ENCODE peak calls at places on chromosome 19, in ten cellular contexts. A is CD4-positive, alpha-beta memory T cell; M is uterus; R is upper lobe of right lung; Q is CD8-positive, alpha-beta memory T cell; J is adipocyte; G is lung; K is ascending aorta; S is fibroblast of lung; H is testis. X is an unnamed sample. For H3K9me3, the result is how much of the 10 kb centered on the place peaks cover.

GRCh38 chr19:1944916-1945561 is 4.1 kb downstream of the CSNK1G2 start:
- DNase-seq in Q (no peak), H (no peak), M (no peak), G (no peak), J (no peak), K (no peak), R (peak), S (no peak), A (no peak), X (no peak)

GRCh38 chr19:43498233-43498830 is 6.2 kb downstream of the PHLDB3 start:
- DNase-seq in J (no peak), A (no peak), Q (no peak), G (no peak), S (no peak), K (no peak), M (no peak), H (no peak), R (no peak), X (no peak)

GRCh38 chr19:45752639-45753038 is 16.4 kb downstream of the SIX5 start:
- DNase-seq in A (no peak), S (no peak), J (no peak), Q (no peak), G (no peak), R (no peak), K (no peak), H (no peak), M (no peak), X (no peak)

GRCh38 chr19:15421726-15422260 is 3.0 kb upstream of the AKAP8L start:
- DNase-seq in H (no peak), J (no peak), G (peak), M (no peak), K (no peak), S (peak), R (no peak), Q (no peak), A (no peak), X (no peak)

GRCh38 chr19:3604987-3605343 is 1.7 kb downstream of the TBXA2R start:
- DNase-seq in R (no peak), H (no peak), A (peak), M (no peak), G (no peak), S (no peak), J (no peak), K (no peak), Q (peak), X (no peak)

GRCh38 chr19:19527371-19527656 is 1.4 kb upstream of the YJEFN3 start:
- DNase-seq in Q (no peak), R (no peak), K (no peak), J (no peak), H (no peak), S (no peak), M (no peak), G (no peak), A (no peak), X (no peak)

GRCh38 chr19:1833540-1833939 is 14.7 kb downstream of the REXO1 start:
- DNase-seq in J (no peak), K (no peak), A (no peak), G (no peak), R (no peak), Q (no peak), M (no peak), H (peak), S (no peak), X (no peak)

GRCh38 chr19:38691938-38692457 is 44.5 kb downstream of the ACTN4 start:
- DNase-seq in A (no peak), G (peak), H (no peak), M (peak), K (peak), Q (no peak), S (peak), R (no peak), J (peak), X (no peak)

GRCh38 chr19:19232231-19232630 is 20.5 kb downstream of the NCAN start:
- DNase-seq in H (no peak), R (no peak), A (no peak), J (no peak), M (no peak), K (no peak), S (no peak), G (no peak), Q (no peak), X (no peak)

GRCh38 chr19:55048446-55048845 is 10.4 kb upstream of the GP6 start:
- DNase-seq in R (no peak), J (no peak), H (no peak), S (no peak), G (no peak), A (no peak), M (no peak), K (no peak), Q (no peak), X (no peak)

GRCh38 chr19:18340990-18341868 is 831 bp downstream of the PGPEP1 start:
- DNase-seq in G (peak), A (peak), H (peak), Q (peak), R (peak), M (peak), K (peak), S (no peak), J (peak), X (peak)

GRCh38 chr19:33815410-33816340 is 19.0 kb downstream of the KCTD15 start:
- DNase-seq in S (peak), R (peak), G (no peak), J (peak), Q (no peak), K (no peak), M (no peak), A (no peak), H (no peak), X (no peak)

GRCh38 chr19:30362156-30362754 is 9.9 kb upstream of the ZNF536 start:
- DNase-seq in Q (no peak), S (no peak), K (no peak), H (no peak), J (no peak), R (no peak), A (no peak), G (no peak), M (no peak), X (no peak)

GRCh38 chr19:41959056-41960053 is at the start of gene RABAC1:
- DNase-seq in G (peak), S (peak), Q (peak), J (peak), A (peak), H (peak), R (peak), K (peak), M (peak), X (peak)

GRCh38 chr19:10692673-10693264 is 8.5 kb upstream of the QTRT1 start:
- DNase-seq in K (no peak), R (no peak), M (no peak), G (no peak), A (no peak), H (no peak), S (no peak), Q (no peak), J (no peak), X (no peak)

GRCh38 chr19:50878851-50879250 is 5.6 kb downstream of the KLK2 start:
- DNase-seq in A (no peak), J (no peak), G (no peak), R (no peak), Q (no peak), S (no peak), K (no peak), M (no peak), H (no peak), X (no peak)

GRCh38 chr19:1496714-1497577 is 6.0 kb downstream of the REEP6 start:
- DNase-seq in A (no peak), H (peak), J (no peak), M (no peak), Q (no peak), G (no peak), K (no peak), R (no peak), S (no peak), X (no peak)

GRCh38 chr19:47210180-47210490 is 20.9 kb downstream of the BBC3 start:
- DNase-seq in J (no peak), A (no peak), K (no peak), H (no peak), R (no peak), M (no peak), S (no peak), Q (no peak), G (no peak), X (no peak)

GRCh38 chr19:58440556-58440955 is 603 bp upstream of the ZNF132 start:
- DNase-seq in M (no peak), H (no peak), K (no peak), G (no peak), S (no peak), R (no peak), J (no peak), Q (no peak), A (no peak), X (peak)

GRCh38 chr19:3163230-3163886 is 15.2 kb upstream of the S1PR4 start:
- DNase-seq in R (peak), S (peak), K (no peak), G (peak), Q (peak), H (peak), A (peak), M (peak), J (peak), X (peak)

GRCh38 chr19:16425019-16425418 is 46.8 kb downstream of the EPS15L1 start:
- DNase-seq in M (no peak), H (no peak), G (no peak), Q (no peak), S (no peak), R (no peak), J (no peak), A (no peak), K (no peak), X (no peak)

GRCh38 chr19:23762884-23763711 is 4.4 kb upstream of the ZNF681 start:
- DNase-seq in S (peak), K (peak), J (peak), M (peak), Q (peak), G (peak), A (peak), H (peak), R (peak), X (peak)

GRCh38 chr19:51259348-51260245 is 8.7 kb downstream of the SIGLECL1 start:
- DNase-seq in Q (no peak), G (no peak), S (peak), J (peak), M (no peak), K (no peak), A (peak), R (no peak), H (peak), X (no peak)

GRCh38 chr19:40674291-40674690 is 16.2 kb downstream of the NUMBL start:
- DNase-seq in S (peak), G (no peak), H (no peak), J (peak), Q (no peak), M (no peak), R (no peak), A (no peak), K (no peak), X (no peak)

GRCh38 chr19:49400034-49400433 is 12.0 kb downstream of the KASH5 start:
- DNase-seq in M (no peak), S (peak), K (no peak), G (peak), A (no peak), J (no peak), R (no peak), H (no peak), Q (no peak), X (no peak)

GRCh38 chr19:38792250-38793111 is 3.5 kb downstream of the LGALS7B start:
- DNase-seq in R (peak), J (peak), H (no peak), A (peak), K (no peak), S (peak), G (peak), M (no peak), Q (no peak), X (no peak)

GRCh38 chr19:45641274-45642105 is 2.3 kb upstream of the EML2 start:
- DNase-seq in S (peak), M (peak), R (peak), H (peak), J (peak), Q (peak), K (peak), A (peak), G (peak), X (peak)

GRCh38 chr19:48147597-48148175 is 22.5 kb downstream of the LIG1 start:
- DNase-seq in S (no peak), J (no peak), H (no peak), Q (no peak), K (no peak), M (no peak), G (no peak), R (no peak), A (no peak), X (no peak)

GRCh38 chr19:30407310-30407709 is 35.1 kb downstream of the ZNF536 start:
- DNase-seq in A (no peak), R (no peak), M (no peak), Q (no peak), G (no peak), H (no peak), J (no peak), K (no peak), S (no peak), X (no peak)

GRCh38 chr19:10961073-10961762 is 388 bp downstream of the SMARCA4 start:
- DNase-seq in Q (no peak), H (peak), A (no peak), G (no peak), M (peak), S (peak), J (peak), R (peak), K (no peak), X (no peak)

GRCh38 chr19:12077375-12077774 is 12.8 kb downstream of the ZNF844 start:
- DNase-seq in M (no peak), H (no peak), K (no peak), R (no peak), G (no peak), A (no peak), S (no peak), J (no peak), Q (no peak), X (no peak)

GRCh38 chr19:12075538-12076139 is 11.1 kb downstream of the ZNF844 start:
- DNase-seq in H (no peak), R (no peak), S (peak), J (no peak), A (no peak), Q (no peak), M (no peak), G (no peak), K (no peak), X (no peak)
- H3K9me3 ChIP-seq in H (under half), R (half or more), S (under half), J (half or more), A (under half), Q (under half), M (under half), G (half or more), K (half or more), X (under half)

GRCh38 chr19:5466814-5467291 is 11.6 kb downstream of the ZNRF4 start:
- DNase-seq in K (no peak), M (no peak), H (no peak), Q (no peak), G (no peak), A (no peak), R (no peak), J (peak), S (no peak), X (no peak)
- H3K9me3 ChIP-seq in K (under half), M (under half), H (under half), Q (under half), G (under half), A (under half), R (under half), J (under half), S (under half), X (under half)

DNA sequence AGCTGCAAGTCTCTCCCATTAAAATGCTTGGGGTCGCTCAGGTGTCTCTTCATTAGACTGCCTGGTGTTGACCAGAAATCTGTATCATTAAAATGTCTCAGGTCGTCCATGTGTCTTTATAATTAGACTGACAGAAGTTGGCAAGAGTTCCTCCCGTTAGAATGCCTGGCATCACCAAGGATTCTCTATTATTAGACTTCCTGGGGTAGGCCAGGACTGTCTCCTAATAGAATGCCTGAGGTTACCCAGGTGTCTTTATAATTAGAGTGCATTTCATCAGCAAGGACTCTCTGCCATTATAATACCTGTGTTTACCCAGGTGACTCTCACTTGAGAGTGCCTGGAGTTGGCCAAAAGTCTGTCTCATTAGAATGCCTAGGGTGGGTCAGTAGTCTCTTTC is 1537.2 kb downstream of the UQCRFS1 start:
- DNase-seq in Q (no peak), S (no peak), H (no peak), R (no peak), G (no peak), K (no peak), J (no peak), A (no peak), M (no peak), X (no peak)
- H3K9me3 ChIP-seq in Q (under half), S (under half), H (under half), R (under half), G (under half), K (under half), J (under half), A (under half), M (under half), X (under half)

GRCh38 chr19:36674201-36674600 is 7.6 kb upstream of the ZNF461 start:
- DNase-seq in R (no peak), J (no peak), G (no peak), Q (no peak), K (no peak), M (no peak), H (no peak), A (no peak), S (no peak), X (no peak)
- H3K9me3 ChIP-seq in R (under half), J (under half), G (under half), Q (under half), K (half or more), M (under half), H (under half), A (under half), S (under half), X (under half)

DNA sequence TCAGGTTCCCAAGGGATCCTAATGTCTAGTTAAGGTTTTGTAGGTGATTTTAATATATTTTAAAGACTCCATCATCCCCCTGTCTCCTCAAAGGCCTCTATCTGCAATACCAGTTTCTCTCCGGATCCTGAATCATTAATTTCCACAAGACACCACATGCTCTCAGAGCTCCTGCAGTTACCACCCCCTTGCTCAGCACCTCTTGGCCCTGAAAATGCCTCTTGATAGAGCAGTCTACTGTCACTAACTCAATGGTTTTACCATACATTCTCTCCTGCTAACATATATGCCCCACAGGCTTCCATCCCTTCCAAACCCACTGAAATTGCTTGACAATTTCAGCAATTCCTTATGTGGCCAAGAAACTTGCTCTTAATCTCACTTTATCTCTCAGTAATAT is 1.9 kb upstream of the PEG3 start:
- DNase-seq in G (no peak), S (no peak), R (no peak), K (no peak), H (no peak), A (no peak), M (no peak), J (no peak), Q (no peak), X (no peak)
- H3K9me3 ChIP-seq in G (under half), S (under half), R (under half), K (under half), H (under half), A (under half), M (under half), J (under half), Q (under half), X (under half)

X was measured in T-helper 17 cell.